ENCODE peak calls at places on chromosomes 12 and 14, in seven cellular contexts. One of them, this sample, is unnamed.
A peak's percentile ranks its signal among the peaks of the same experiment; 100 is the strongest.

GRCh38 chr12:42704810-42705401 is 115.4 kb upstream of the PRICKLE1 start:
- DNase-seq in fibroblast of lung: no peak
- DNase-seq in stomach: no peak
- DNase-seq in omental fat pad: no peak
- DNase-seq in GM13977: no peak
- DNase-seq in cardiac fibroblast: no peak
- DNase-seq in mammary epithelial cell: no peak
- DNase-seq in this sample: no peak

GRCh38 chr12:38713294-38713693 is 192.1 kb downstream of the CPNE8 start:
- DNase-seq in fibroblast of lung: no peak
- DNase-seq in stomach: no peak
- DNase-seq in omental fat pad: no peak
- DNase-seq in GM13977: no peak
- DNase-seq in cardiac fibroblast: no peak
- DNase-seq in mammary epithelial cell: peak; percentile 19
- DNase-seq in this sample: no peak

GRCh38 chr14:70032447-70032846 is 153.2 kb downstream of the SMOC1 start:
- DNase-seq in fibroblast of lung: no peak
- DNase-seq in stomach: no peak
- DNase-seq in omental fat pad: no peak
- DNase-seq in GM13977: no peak
- DNase-seq in cardiac fibroblast: no peak
- DNase-seq in mammary epithelial cell: no peak
- DNase-seq in this sample: no peak

GRCh38 chr14:39452680-39453079 is 20.4 kb upstream of the FBXO33 start:
- DNase-seq in fibroblast of lung: no peak
- DNase-seq in stomach: no peak
- DNase-seq in omental fat pad: no peak
- DNase-seq in GM13977: no peak
- DNase-seq in cardiac fibroblast: no peak
- DNase-seq in mammary epithelial cell: no peak
- DNase-seq in this sample: no peak

GRCh38 chr12:58161773-58162172 is 220.4 kb downstream of the ATP23 start:
- DNase-seq in fibroblast of lung: no peak
- DNase-seq in stomach: no peak
- DNase-seq in omental fat pad: no peak
- DNase-seq in GM13977: no peak
- DNase-seq in cardiac fibroblast: no peak
- DNase-seq in mammary epithelial cell: peak; percentile 78
- DNase-seq in this sample: no peak

GRCh38 chr14:23183479-23183878 is at the start of gene SLC7A8:
- DNase-seq in fibroblast of lung: no peak
- DNase-seq in stomach: peak; percentile 71
- DNase-seq in omental fat pad: peak; percentile 58
- DNase-seq in GM13977: no peak
- DNase-seq in cardiac fibroblast: no peak
- DNase-seq in mammary epithelial cell: no peak
- DNase-seq in this sample: peak; percentile 56

GRCh38 chr14:81990312-81990761 is 456.7 kb upstream of the SEL1L start:
- DNase-seq in fibroblast of lung: peak; percentile 60
- DNase-seq in stomach: peak; percentile 45
- DNase-seq in omental fat pad: no peak
- DNase-seq in GM13977: peak; percentile 37
- DNase-seq in cardiac fibroblast: peak; percentile 68
- DNase-seq in mammary epithelial cell: peak; percentile 32
- DNase-seq in this sample: peak; percentile 49

GRCh38 chr12:104852904-104853303 is 105.2 kb downstream of the SLC41A2 start:
- DNase-seq in fibroblast of lung: no peak
- DNase-seq in stomach: no peak
- DNase-seq in omental fat pad: no peak
- DNase-seq in GM13977: no peak
- DNase-seq in cardiac fibroblast: no peak
- DNase-seq in mammary epithelial cell: no peak
- DNase-seq in this sample: no peak

GRCh38 chr14:56630707-56631106 is 51.1 kb downstream of the TMEM260 start:
- DNase-seq in fibroblast of lung: peak; percentile 66
- DNase-seq in stomach: no peak
- DNase-seq in omental fat pad: no peak
- DNase-seq in GM13977: no peak
- DNase-seq in cardiac fibroblast: peak; percentile 6
- DNase-seq in mammary epithelial cell: no peak
- DNase-seq in this sample: no peak

GRCh38 chr12:22355011-22355580 is 20.6 kb upstream of the ST8SIA1 start:
- DNase-seq in fibroblast of lung: no peak
- DNase-seq in stomach: no peak
- DNase-seq in omental fat pad: no peak
- DNase-seq in GM13977: no peak
- DNase-seq in cardiac fibroblast: no peak
- DNase-seq in mammary epithelial cell: peak; percentile 47
- DNase-seq in this sample: no peak
- TF ChIP-seq CTCF in fibroblast of lung: no peak
- TF ChIP-seq CTCF in stomach: no peak
- TF ChIP-seq CTCF in omental fat pad: no peak
- TF ChIP-seq CTCF in GM13977: no peak
- TF ChIP-seq CTCF in cardiac fibroblast: no peak
- TF ChIP-seq CTCF in mammary epithelial cell: no peak
- TF ChIP-seq CTCF in this sample: no peak

GRCh38 chr12:116406529-116406928 is 129.0 kb upstream of the MED13L start:
- DNase-seq in fibroblast of lung: peak; percentile 88
- DNase-seq in stomach: peak; percentile 48
- DNase-seq in omental fat pad: peak; percentile 71
- DNase-seq in GM13977: no peak
- DNase-seq in cardiac fibroblast: peak; percentile 96
- DNase-seq in mammary epithelial cell: peak; percentile 78
- DNase-seq in this sample: no peak
- TF ChIP-seq CTCF in fibroblast of lung: no peak
- TF ChIP-seq CTCF in stomach: no peak
- TF ChIP-seq CTCF in omental fat pad: no peak
- TF ChIP-seq CTCF in GM13977: no peak
- TF ChIP-seq CTCF in cardiac fibroblast: peak; percentile 8
- TF ChIP-seq CTCF in mammary epithelial cell: no peak
- TF ChIP-seq CTCF in this sample: no peak

DNA sequence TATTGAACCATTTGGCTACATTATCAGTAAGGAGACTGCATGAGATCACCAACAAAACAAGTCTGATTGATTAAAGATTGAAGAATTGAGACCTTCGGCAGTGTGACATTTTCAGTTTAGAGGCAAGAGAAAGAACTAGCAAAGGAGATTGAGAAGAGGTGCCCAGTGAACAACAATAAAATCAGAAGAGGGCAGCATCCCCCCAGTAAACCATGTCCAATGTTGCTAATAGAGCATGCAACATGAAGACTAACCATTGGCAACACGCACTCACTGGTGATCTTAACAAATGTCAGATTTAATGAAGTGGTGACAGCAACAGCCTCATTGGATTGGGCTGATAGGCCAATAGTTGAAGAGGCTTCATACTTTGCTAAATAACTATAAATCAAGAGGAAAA is 20.7 kb upstream of the TAS2R14 start:
- DNase-seq in fibroblast of lung: peak; percentile 30
- DNase-seq in stomach: no peak
- DNase-seq in omental fat pad: no peak
- DNase-seq in GM13977: no peak
- DNase-seq in cardiac fibroblast: no peak
- DNase-seq in mammary epithelial cell: no peak
- DNase-seq in this sample: peak; percentile 13
- TF ChIP-seq CTCF in fibroblast of lung: no peak
- TF ChIP-seq CTCF in stomach: no peak
- TF ChIP-seq CTCF in omental fat pad: no peak
- TF ChIP-seq CTCF in GM13977: peak; percentile 5
- TF ChIP-seq CTCF in cardiac fibroblast: no peak
- TF ChIP-seq CTCF in mammary epithelial cell: no peak
- TF ChIP-seq CTCF in this sample: no peak

GRCh38 chr12:53127169-53127568 is 23.9 kb downstream of the SOAT2 start:
- DNase-seq in fibroblast of lung: no peak
- DNase-seq in stomach: no peak
- DNase-seq in omental fat pad: no peak
- DNase-seq in GM13977: no peak
- DNase-seq in cardiac fibroblast: no peak
- DNase-seq in mammary epithelial cell: no peak
- DNase-seq in this sample: no peak

GRCh38 chr12:53124352-53124723 is 21.1 kb downstream of the SOAT2 start:
- DNase-seq in fibroblast of lung: no peak
- DNase-seq in stomach: no peak
- DNase-seq in omental fat pad: no peak
- DNase-seq in GM13977: no peak
- DNase-seq in cardiac fibroblast: no peak
- DNase-seq in mammary epithelial cell: no peak
- DNase-seq in this sample: no peak

GRCh38 chr12:53131844-53132243 is 28.6 kb downstream of the SOAT2 start:
- DNase-seq in fibroblast of lung: no peak
- DNase-seq in stomach: no peak
- DNase-seq in omental fat pad: no peak
- DNase-seq in GM13977: no peak
- DNase-seq in cardiac fibroblast: no peak
- DNase-seq in mammary epithelial cell: no peak
- DNase-seq in this sample: no peak

GRCh38 chr12:53133722-53134121 is 30.4 kb downstream of the SOAT2 start:
- DNase-seq in fibroblast of lung: no peak
- DNase-seq in stomach: no peak
- DNase-seq in omental fat pad: no peak
- DNase-seq in GM13977: no peak
- DNase-seq in cardiac fibroblast: no peak
- DNase-seq in mammary epithelial cell: no peak
- DNase-seq in this sample: no peak

GRCh38 chr12:53128780-53129747 is 25.8 kb downstream of the SOAT2 start:
- DNase-seq in fibroblast of lung: no peak
- DNase-seq in stomach: no peak
- DNase-seq in omental fat pad: no peak
- DNase-seq in GM13977: no peak
- DNase-seq in cardiac fibroblast: no peak
- DNase-seq in mammary epithelial cell: no peak
- DNase-seq in this sample: no peak
- TF ChIP-seq CTCF in fibroblast of lung: no peak
- TF ChIP-seq CTCF in stomach: no peak
- TF ChIP-seq CTCF in omental fat pad: no peak
- TF ChIP-seq CTCF in GM13977: no peak
- TF ChIP-seq CTCF in cardiac fibroblast: no peak
- TF ChIP-seq CTCF in mammary epithelial cell: no peak
- TF ChIP-seq CTCF in this sample: no peak

DNA sequence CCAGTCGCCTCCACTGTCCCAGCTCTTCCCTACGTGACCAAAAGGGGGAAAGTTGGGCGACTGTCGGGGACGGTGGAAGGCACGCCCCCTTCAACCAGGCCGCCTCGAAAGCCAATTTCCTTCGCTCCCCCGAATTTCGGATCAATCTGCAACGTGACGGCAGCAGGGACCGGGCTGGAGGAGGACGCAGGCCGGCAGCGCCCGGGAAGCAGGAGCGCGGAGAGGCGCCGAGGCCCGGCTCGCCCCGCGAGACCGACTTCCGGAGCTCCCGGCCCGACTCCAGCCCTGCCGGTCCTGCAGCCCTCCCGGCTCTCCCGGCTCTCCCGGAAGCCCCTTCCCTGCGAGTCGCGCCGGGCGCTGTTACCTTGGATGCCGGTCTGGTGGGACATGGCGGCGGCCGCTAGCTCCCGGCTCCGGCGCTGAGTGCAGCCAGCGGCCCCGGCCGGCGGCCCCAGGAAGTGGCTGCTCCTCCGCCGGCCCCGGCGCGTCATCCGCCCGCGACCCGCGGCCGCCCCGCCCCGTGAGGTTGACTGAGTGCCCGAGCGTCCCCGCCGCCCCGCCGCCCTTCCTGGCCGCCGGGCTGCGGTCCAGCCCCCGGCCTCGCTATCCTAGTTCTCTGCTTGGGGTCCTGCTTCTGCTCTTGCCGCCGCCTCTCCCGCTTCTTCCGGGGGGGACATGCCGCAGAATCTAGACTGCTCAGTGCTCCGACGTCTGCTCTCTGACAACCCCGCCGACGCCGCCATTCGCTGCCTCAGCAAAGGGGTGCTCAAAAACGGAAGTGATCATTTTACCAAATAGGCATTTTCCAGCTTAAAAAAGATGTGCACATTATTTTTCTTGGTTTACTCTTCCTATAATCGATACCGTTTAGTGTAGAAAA is at the start of gene TWF1:
- DNase-seq in fibroblast of lung: peak; percentile 74
- DNase-seq in stomach: peak; percentile 89
- DNase-seq in omental fat pad: peak; percentile 63
- DNase-seq in GM13977: peak; percentile 92
- DNase-seq in cardiac fibroblast: peak; percentile 77
- DNase-seq in mammary epithelial cell: peak; percentile 84
- DNase-seq in this sample: peak; percentile 90
- TF ChIP-seq CTCF in fibroblast of lung: peak; percentile 14
- TF ChIP-seq CTCF in stomach: peak; percentile 31
- TF ChIP-seq CTCF in omental fat pad: no peak
- TF ChIP-seq CTCF in GM13977: no peak
- TF ChIP-seq CTCF in cardiac fibroblast: peak; percentile 42
- TF ChIP-seq CTCF in mammary epithelial cell: peak; percentile 4
- TF ChIP-seq CTCF in this sample: no peak

GRCh38 chr14:91754819-91755218 is 22.9 kb upstream of the CATSPERB start:
- DNase-seq in fibroblast of lung: no peak
- DNase-seq in stomach: peak; percentile 72
- DNase-seq in omental fat pad: no peak
- DNase-seq in GM13977: no peak
- DNase-seq in cardiac fibroblast: no peak
- DNase-seq in mammary epithelial cell: no peak
- DNase-seq in this sample: no peak

GRCh38 chr14:91752956-91753355 is 21.1 kb upstream of the CATSPERB start:
- DNase-seq in fibroblast of lung: no peak
- DNase-seq in stomach: no peak
- DNase-seq in omental fat pad: no peak
- DNase-seq in GM13977: no peak
- DNase-seq in cardiac fibroblast: no peak
- DNase-seq in mammary epithelial cell: no peak
- DNase-seq in this sample: no peak

GRCh38 chr14:91754185-91754584 is 22.3 kb upstream of the CATSPERB start:
- DNase-seq in fibroblast of lung: no peak
- DNase-seq in stomach: no peak
- DNase-seq in omental fat pad: no peak
- DNase-seq in GM13977: no peak
- DNase-seq in cardiac fibroblast: no peak
- DNase-seq in mammary epithelial cell: no peak
- DNase-seq in this sample: no peak

GRCh38 chr14:91751719-91752118 is 19.8 kb upstream of the CATSPERB start:
- DNase-seq in fibroblast of lung: no peak
- DNase-seq in stomach: no peak
- DNase-seq in omental fat pad: no peak
- DNase-seq in GM13977: no peak
- DNase-seq in cardiac fibroblast: no peak
- DNase-seq in mammary epithelial cell: no peak
- DNase-seq in this sample: no peak

GRCh38 chr14:91753501-91754128 is 21.7 kb upstream of the CATSPERB start:
- DNase-seq in fibroblast of lung: no peak
- DNase-seq in stomach: no peak
- DNase-seq in omental fat pad: no peak
- DNase-seq in GM13977: no peak
- DNase-seq in cardiac fibroblast: no peak
- DNase-seq in mammary epithelial cell: peak; percentile 45
- DNase-seq in this sample: no peak
- TF ChIP-seq CTCF in fibroblast of lung: no peak
- TF ChIP-seq CTCF in stomach: no peak
- TF ChIP-seq CTCF in omental fat pad: no peak
- TF ChIP-seq CTCF in GM13977: no peak
- TF ChIP-seq CTCF in cardiac fibroblast: no peak
- TF ChIP-seq CTCF in mammary epithelial cell: no peak
- TF ChIP-seq CTCF in this sample: no peak

GRCh38 chr12:19130224-19131019 is 889 bp downstream of the PLEKHA5 start:
- DNase-seq in fibroblast of lung: no peak
- DNase-seq in stomach: peak; percentile 34
- DNase-seq in omental fat pad: no peak
- DNase-seq in GM13977: peak; percentile 27
- DNase-seq in cardiac fibroblast: no peak
- DNase-seq in mammary epithelial cell: peak; percentile 39
- DNase-seq in this sample: peak; percentile 37
- TF ChIP-seq CTCF in fibroblast of lung: no peak
- TF ChIP-seq CTCF in stomach: no peak
- TF ChIP-seq CTCF in omental fat pad: no peak
- TF ChIP-seq CTCF in GM13977: no peak
- TF ChIP-seq CTCF in cardiac fibroblast: no peak
- TF ChIP-seq CTCF in mammary epithelial cell: no peak
- TF ChIP-seq CTCF in this sample: no peak

This sample was measured in activated CD8-positive, alpha-beta T cell treated with anti-CD3 and anti-CD28 coated beads for 36 hours.